ENCODE peak calls at places on chromosome 2, in four cellular contexts. B is fibroblast of the aortic adventitia, O is AG04449, M is LNCaP clone FGC. S is an unnamed sample.

GRCh38 chr2:60295591-60295962 is 257.9 kb downstream of the BCL11A start:
- DNase-seq in B (no peak), O (no peak), M (no peak), S (no peak)

GRCh38 chr2:44743473-44743872 is 198.0 kb upstream of the SIX3 start:
- DNase-seq in O (no peak), B (no peak), M (no peak), S (no peak)

GRCh38 chr2:144522741-144523605 is 3.1 kb upstream of the ZEB2 start:
- DNase-seq in M (no peak), B (peak), O (no peak), S (peak)

GRCh38 chr2:173903611-173904394 is 61.4 kb downstream of the SP3 start:
- DNase-seq in O (no peak), M (no peak), B (peak), S (no peak)

GRCh38 chr2:39620067-39620466 is 45.6 kb upstream of the TMEM178A start:
- DNase-seq in O (peak), M (no peak), B (peak), S (peak)

GRCh38 chr2:217944923-217945322 is 57.9 kb downstream of the TNS1 start:
- DNase-seq in B (no peak), O (no peak), M (no peak), S (no peak)

GRCh38 chr2:39141346-39142011 is 20.6 kb upstream of the SOS1 start:
- DNase-seq in B (peak), M (no peak), O (no peak), S (no peak)

GRCh38 chr2:135782231-135782630 is 40.6 kb downstream of the UBXN4 start:
- DNase-seq in O (no peak), M (no peak), B (no peak), S (no peak)

GRCh38 chr2:239376351-239376750 is 24.5 kb downstream of the HDAC4 start:
- DNase-seq in O (no peak), B (no peak), M (no peak), S (no peak)

GRCh38 chr2:1625281-1626001 is 118.9 kb downstream of the PXDN start:
- DNase-seq in O (no peak), B (peak), M (peak), S (peak)

GRCh38 chr2:119827866-119828507 is 68.3 kb downstream of the PTPN4 start:
- DNase-seq in O (no peak), B (peak), M (no peak), S (peak)

GRCh38 chr2:73359915-73360697 is 25.5 kb upstream of the ALMS1 start:
- DNase-seq in B (peak), M (no peak), O (no peak), S (no peak)

GRCh38 chr2:136247204-136247990 is 129.4 kb upstream of the CXCR4 start:
- DNase-seq in O (no peak), B (peak), M (no peak), S (peak)

GRCh38 chr2:88739985-88740600 is 48.6 kb downstream of the RPIA start:
- DNase-seq in B (peak), M (peak), O (peak), S (peak)

GRCh38 chr2:70805987-70806386 is 14.4 kb downstream of the CLEC4F start:
- DNase-seq in O (no peak), B (no peak), M (no peak), S (no peak)

GRCh38 chr2:28355521-28356094 is 37.0 kb upstream of the FOSL2 start:
- DNase-seq in B (no peak), M (no peak), O (no peak), S (no peak)

GRCh38 chr2:113980946-113981345 is 91.1 kb downstream of the ACTR3 start:
- DNase-seq in B (peak), M (no peak), O (peak), S (peak)

GRCh38 chr2:218000137-218000536 is 2.7 kb downstream of the TNS1 start:
- DNase-seq in O (no peak), M (no peak), B (peak), S (peak)

GRCh38 chr2:38146302-38146916 is 70.5 kb upstream of the CYP1B1 start:
- DNase-seq in M (no peak), O (peak), B (peak), S (peak)

GRCh38 chr2:175559613-175560012 is 378.1 kb upstream of the ATP5MC3 start:
- DNase-seq in M (no peak), O (no peak), B (no peak), S (no peak)

GRCh38 chr2:199471443-199472057 is 13.8 kb upstream of the SATB2 start:
- DNase-seq in B (peak), M (no peak), O (no peak), S (peak)
- TF ChIP-seq CTCF in B (peak), M (peak), O (peak), S (peak)

GRCh38 chr2:193861557-193861956 is 1666.8 kb upstream of the TMEFF2 start:
- DNase-seq in O (no peak), M (no peak), B (no peak), S (no peak)
- TF ChIP-seq CTCF in O (no peak), M (no peak), B (no peak), S (peak)

DNA sequence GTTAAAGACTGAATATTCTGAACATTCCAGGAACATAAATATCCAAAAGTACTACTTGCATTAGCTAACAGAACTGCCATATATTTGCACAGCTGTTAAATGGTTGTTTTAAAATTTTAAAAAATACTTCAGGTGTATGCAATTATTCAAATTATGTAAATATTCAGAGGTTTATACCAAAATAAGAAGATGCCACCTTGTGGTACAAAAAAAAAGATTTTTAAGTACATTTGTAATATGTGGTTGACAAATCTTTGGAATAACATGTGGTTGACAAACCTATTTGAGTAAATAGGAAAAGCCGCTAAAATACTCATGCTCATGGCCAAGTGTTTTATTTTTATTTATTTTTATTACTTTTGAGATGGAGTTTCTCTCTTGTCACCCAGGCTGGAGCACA is 439.8 kb upstream of the FANCL start:
- DNase-seq in B (peak), O (no peak), M (no peak), S (no peak)
- TF ChIP-seq CTCF in B (no peak), O (no peak), M (no peak), S (no peak)

GRCh38 chr2:170822292-170822884 is 5.7 kb downstream of the GAD1 start:
- DNase-seq in B (no peak), O (no peak), M (no peak), S (no peak)
- TF ChIP-seq CTCF in B (no peak), O (no peak), M (no peak), S (peak)

GRCh38 chr2:72198532-72199241 is 51.0 kb upstream of the CYP26B1 start:
- DNase-seq in M (no peak), O (peak), B (peak), S (peak)
- TF ChIP-seq CTCF in M (no peak), O (peak), B (peak), S (peak)

DNA sequence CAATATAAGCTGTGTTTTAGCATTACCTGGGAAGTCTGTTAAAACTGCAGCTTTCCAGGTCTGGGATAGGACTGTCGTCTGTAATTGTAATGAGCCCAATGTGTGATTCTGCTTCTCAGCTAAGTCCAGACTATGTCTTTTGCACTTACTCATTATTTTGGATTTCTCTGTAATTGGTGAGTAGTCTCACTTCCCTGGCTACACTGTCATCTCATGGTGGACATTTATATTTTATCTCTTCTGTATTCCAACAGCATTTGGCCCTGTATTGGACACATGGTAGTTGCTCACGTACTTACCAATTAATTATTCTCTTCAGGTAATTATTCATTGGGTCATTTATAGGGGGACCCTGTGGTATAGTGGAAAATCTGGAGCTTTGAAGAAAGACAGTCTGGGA is 28.0 kb downstream of the LHCGR start:
- DNase-seq in B (no peak), O (no peak), M (no peak), S (no peak)
- TF ChIP-seq CTCF in B (no peak), O (no peak), M (peak), S (no peak)

GRCh38 chr2:22124003-22124402 is 1000.2 kb downstream of the TDRD15 start:
- DNase-seq in O (no peak), B (no peak), M (no peak), S (no peak)
- TF ChIP-seq CTCF in O (no peak), B (no peak), M (peak), S (no peak)

GRCh38 chr2:232335859-232336215 is 42.7 kb upstream of the ALPP start:
- DNase-seq in B (no peak), O (no peak), M (no peak), S (no peak)

GRCh38 chr2:232332940-232333259 is 45.7 kb upstream of the ALPP start:
- DNase-seq in O (no peak), B (no peak), M (no peak), S (no peak)

GRCh38 chr2:232336241-232336736 is 42.3 kb upstream of the ALPP start:
- DNase-seq in B (no peak), O (no peak), M (no peak), S (no peak)

GRCh38 chr2:232331071-232331470 is 47.5 kb upstream of the ALPP start:
- DNase-seq in O (no peak), M (no peak), B (no peak), S (no peak)

DNA sequence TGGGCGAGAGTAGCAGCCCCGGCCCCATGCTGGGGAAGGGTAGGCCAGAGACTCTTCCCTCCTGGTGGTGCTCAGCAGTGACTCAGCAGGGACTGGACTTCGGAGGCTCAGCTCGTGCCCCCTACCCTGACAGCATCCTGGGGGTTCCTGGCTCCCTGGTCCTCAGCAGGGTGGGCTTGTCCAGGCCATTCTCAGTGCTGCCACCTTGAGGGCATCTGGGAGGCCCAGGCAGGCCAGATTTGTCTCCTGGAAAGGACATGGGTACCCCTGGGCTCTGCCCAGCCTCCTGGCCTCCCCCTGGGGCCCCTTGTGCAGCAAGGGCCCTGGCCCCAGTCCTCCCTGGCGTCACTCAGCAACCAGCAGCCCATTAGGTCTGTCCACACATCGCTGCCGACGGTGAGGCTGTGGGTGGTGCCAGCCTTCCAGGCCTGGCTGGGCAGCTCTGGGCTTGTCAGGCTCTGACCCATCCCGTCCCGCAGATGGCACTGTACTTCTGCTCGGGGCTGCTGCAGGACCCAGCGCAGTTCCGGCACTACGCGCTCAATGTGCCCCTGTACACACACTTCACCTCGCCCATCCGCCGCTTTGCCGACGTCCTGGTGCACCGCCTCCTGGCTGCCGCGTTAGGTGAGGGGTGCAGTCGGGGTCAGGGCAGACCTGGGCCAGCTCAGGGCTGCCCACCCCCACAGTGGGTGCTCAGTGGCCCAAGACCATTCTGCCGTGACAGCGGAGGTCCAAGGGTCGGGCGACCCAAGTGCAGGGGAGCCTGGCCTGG is 45.0 kb upstream of the ALPP start:
- DNase-seq in O (no peak), B (no peak), M (no peak), S (no peak)
- TF ChIP-seq CTCF in O (peak), B (peak), M (peak), S (peak)

GRCh38 chr2:216215991-216216390 is 106.8 kb downstream of the XRCC5 start:
- DNase-seq in M (peak), B (peak), O (no peak), S (no peak)
- TF ChIP-seq CTCF in M (peak), B (peak), O (peak), S (peak)

DNA sequence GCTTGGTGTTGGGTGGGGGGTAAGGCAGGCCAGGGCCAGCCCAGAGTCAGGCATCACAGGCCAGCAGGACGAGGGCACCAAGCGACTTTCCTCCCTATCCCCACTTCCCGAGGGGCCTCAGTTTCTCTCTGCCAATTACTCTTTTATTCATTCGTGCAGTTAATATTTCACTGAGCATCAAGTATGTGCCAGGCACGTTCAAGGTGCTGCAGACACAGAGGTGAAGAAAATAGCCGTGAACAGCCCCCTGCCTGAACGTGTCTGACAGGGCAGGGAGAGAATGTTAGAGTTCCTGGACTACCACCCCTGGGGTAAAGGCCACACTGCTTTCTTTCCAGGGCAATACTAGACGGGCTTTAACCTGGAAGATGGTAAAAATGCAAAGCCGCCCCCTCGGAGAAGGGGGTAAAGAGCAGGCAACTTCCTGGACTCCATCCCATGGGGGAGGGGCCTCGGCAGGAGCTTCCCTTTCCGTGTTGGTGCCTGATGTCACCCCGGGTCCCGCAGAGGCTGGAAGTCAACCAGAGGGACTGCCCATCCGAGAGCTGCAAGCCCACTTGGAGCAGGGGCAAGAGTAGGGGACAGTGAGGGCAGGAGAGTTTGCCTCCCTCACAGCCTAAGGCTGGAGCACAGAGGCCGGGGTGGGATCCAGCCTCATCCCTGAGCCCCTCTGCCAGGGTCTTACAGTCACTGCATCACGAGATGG is 47.1 kb downstream of the CENPO start:
- DNase-seq in B (no peak), M (no peak), O (no peak), S (no peak)
- TF ChIP-seq CTCF in B (no peak), M (no peak), O (no peak), S (no peak)

S was measured in astrocyte of the spinal cord.